ENCODE peak calls at places on chromosomes 7 and 10, in six cellular contexts. F, M, S, I, D and J are unnamed samples.

GRCh38 chr7:100370746-100371145 is 2.5 kb upstream of the PILRA start:
- DNase-seq in F (no peak), I (no peak), M (no peak), D (no peak), S (no peak), J (no peak)

GRCh38 chr10:56028299-56029132 is 332.5 kb downstream of the ZWINT start:
- DNase-seq in I (no peak), D (no peak), F (no peak), S (no peak), M (no peak), J (no peak)

GRCh38 chr10:122461367-122461728 is at the start of gene HTRA1:
- DNase-seq in D (peak; percentile 61), I (no peak), F (peak; percentile 45), M (peak; percentile 86), S (peak; percentile 64), J (no peak)

GRCh38 chr7:142537760-142538159 is 211.5 kb upstream of the PRSS1 start:
- DNase-seq in S (no peak), I (no peak), M (no peak), F (no peak), D (no peak), J (no peak)

GRCh38 chr10:82910301-82910700 is 1035.3 kb downstream of the NRG3 start:
- DNase-seq in S (no peak), I (no peak), D (no peak), F (no peak), M (no peak), J (no peak)

GRCh38 chr10:71459513-71459912 is 62.8 kb downstream of the CDH23 start:
- DNase-seq in F (no peak), M (no peak), I (no peak), D (no peak), S (no peak), J (no peak)

GRCh38 chr10:109062371-109062770 is 860.9 kb downstream of the XPNPEP1 start:
- DNase-seq in M (peak; percentile 61), F (peak; percentile 23), S (peak; percentile 70), I (no peak), D (peak; percentile 18), J (no peak)

GRCh38 chr7:70620333-70621055 is 511.4 kb upstream of the GALNT17 start:
- DNase-seq in I (no peak), S (no peak), D (no peak), F (no peak), M (no peak), J (no peak)

GRCh38 chr10:7267142-7267541 is 143.7 kb downstream of the SFMBT2 start:
- DNase-seq in D (no peak), M (no peak), F (no peak), I (no peak), S (no peak), J (no peak)

GRCh38 chr7:149010451-149010850 is 17.9 kb downstream of the PDIA4 start:
- DNase-seq in D (no peak), S (no peak), F (no peak), I (no peak), M (no peak), J (no peak)

GRCh38 chr10:4354382-4354812 is 471.6 kb upstream of the AKR1E2 start:
- DNase-seq in S (peak; percentile 76), M (peak; percentile 39), I (no peak), D (peak; percentile 36), F (peak; percentile 84), J (peak; percentile 66)

GRCh38 chr10:17685227-17685840 is 41.4 kb downstream of the STAM start:
- DNase-seq in F (no peak), I (no peak), D (no peak), M (no peak), S (no peak), J (no peak)

GRCh38 chr7:105698531-105698930 is 117.2 kb upstream of the EFCAB10 start:
- DNase-seq in F (no peak), S (no peak), D (no peak), I (no peak), M (no peak), J (no peak)

GRCh38 chr7:2985866-2986265 is 57.8 kb downstream of the CARD11 start:
- DNase-seq in I (no peak), D (no peak), F (no peak), M (no peak), S (no peak), J (no peak)
- H4K20me1 ChIP-seq in I (no peaks in the 10 kb centered on the region), D (no peaks in the 10 kb centered on the region), F (no peaks in the 10 kb centered on the region), M (no peaks in the 10 kb centered on the region), S (no peaks in the 10 kb centered on the region), J (no peaks in the 10 kb centered on the region)

GRCh38 chr7:115008465-115009114 is 86.7 kb downstream of the MDFIC start:
- DNase-seq in S (peak; percentile 76), I (peak; percentile 79), F (no peak), M (peak; percentile 85), D (peak; percentile 79), J (no peak)
- H3K27ac ChIP-seq in S (peak overlapping the region; percentile 63), I (peak overlapping the region; percentile 90), F (no peak overlapping the region), M (peak overlapping the region; percentile 31), D (peak overlapping the region; percentile 3), J (no peak overlapping the region)

GRCh38 chr7:98038731-98039130 is 48.7 kb upstream of the OCM2 start:
- DNase-seq in I (no peak), M (no peak), F (no peak), S (no peak), D (no peak), J (no peak)

DNA sequence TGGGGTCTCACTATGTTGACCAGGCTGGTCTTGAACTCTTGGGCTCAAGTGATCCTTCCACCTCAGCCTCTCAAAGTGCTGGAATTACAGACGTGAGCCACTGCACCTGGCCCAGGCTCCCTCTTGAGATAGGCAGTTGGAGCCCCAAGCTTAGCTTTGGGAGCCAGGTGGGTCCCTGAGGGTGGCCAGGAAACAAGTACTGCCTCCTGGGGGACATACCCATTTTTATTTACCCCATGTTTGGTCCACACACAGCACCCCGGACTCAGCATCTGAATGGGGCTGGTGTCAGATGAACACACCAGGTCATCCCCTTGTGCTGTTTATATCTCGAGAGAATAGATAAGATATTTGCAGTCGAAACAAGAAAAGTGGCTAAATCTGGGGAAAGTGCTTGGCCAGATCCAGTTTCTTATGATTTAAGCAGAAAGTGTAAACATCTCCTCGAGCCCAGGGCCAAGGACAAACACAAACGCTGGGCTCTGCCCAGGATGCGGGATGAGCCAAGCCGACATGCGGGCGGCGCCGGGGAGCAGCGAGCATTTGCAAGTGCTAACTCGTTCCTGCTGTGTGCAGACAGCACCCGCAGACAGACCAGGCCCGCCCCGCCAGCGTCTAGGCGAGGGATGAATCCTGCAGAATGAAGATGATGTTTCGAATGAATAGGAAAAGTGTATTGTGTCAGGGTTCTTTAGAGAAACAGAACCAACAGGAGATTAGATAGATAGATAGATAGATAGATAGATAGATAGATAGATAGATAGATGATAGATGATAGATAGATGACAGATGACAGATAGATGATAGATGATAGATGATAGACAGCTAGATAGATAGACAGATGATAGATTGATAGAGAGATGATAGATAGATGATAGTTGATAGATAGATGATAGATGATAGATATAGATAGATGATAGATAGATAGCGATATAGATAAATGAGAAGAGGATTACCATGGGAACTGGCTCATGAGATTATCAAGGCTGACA is 44.3 kb upstream of the OCM2 start:
- DNase-seq in M (peak; percentile 27), D (no peak), I (no peak), F (no peak), S (no peak), J (no peak)
- H3K9ac ChIP-seq in M (no peak overlapping the region), D (no peak overlapping the region), I (no peak overlapping the region), F (no peak overlapping the region), S (no peak overlapping the region), J (no peak overlapping the region)

GRCh38 chr7:127918130-127918529 is 113.1 kb downstream of the LRRC4 start:
- DNase-seq in D (no peak), F (no peak), I (no peak), M (no peak), S (no peak), J (no peak)
- H4K20me1 ChIP-seq in D (peaks cover 60% of the 10 kb centered on the region), F (no peaks in the 10 kb centered on the region), I (peaks cover 2% of the 10 kb centered on the region), M (no peaks in the 10 kb centered on the region), S (no peaks in the 10 kb centered on the region), J (peaks cover 4% of the 10 kb centered on the region)

DNA sequence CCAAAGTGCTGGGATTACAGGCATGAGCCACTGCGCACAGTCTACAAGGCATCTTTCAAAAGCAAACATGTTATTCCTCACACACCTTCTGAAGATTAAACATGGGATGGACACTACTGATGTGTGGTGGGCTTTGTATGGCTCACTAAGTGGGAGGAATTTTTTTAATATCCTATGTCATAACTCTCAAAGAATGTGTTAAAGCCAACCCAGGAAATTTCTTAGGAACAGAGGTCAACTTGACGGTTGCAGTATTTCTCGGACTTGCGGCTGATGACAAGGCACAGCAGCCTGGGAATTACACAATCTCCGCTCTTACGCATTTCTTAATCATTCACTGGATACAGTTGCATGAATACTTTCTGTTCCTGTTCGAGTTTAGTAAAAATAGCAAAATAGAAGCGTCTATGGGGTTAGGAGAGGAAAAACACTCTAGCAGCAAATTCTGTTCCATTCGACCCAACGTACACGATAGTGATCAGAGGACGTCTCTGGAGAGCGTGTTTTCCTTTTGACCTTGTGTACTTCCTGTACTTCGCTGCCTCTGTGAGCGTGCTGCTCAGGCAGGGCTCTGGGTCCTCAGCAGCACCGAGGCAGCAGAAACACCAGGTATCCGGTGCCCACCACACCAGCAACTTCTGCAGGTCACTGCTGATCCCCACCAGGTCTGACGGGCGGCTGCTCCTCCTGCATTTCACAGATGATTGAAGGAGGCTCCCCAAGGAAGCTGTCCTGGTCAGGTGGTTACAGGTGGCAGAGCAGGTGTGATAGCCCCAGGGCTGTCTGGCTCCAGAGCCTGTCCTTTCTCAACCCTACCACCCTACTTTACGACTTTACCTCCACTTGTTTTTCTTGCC is 26.4 kb upstream of the SRGN start:
- DNase-seq in F (peak; percentile 100), M (peak; percentile 98), S (peak; percentile 98), D (peak; percentile 100), I (no peak), J (no peak)
- H3K27ac ChIP-seq in F (peak overlapping the region; percentile 89), M (peak overlapping the region; percentile 83), S (peak overlapping the region; percentile 99), D (peak overlapping the region; percentile 100), I (no peak overlapping the region), J (peak overlapping the region; percentile 18)

GRCh38 chr10:48613015-48613414 is 8.1 kb upstream of the ARHGAP22 start:
- DNase-seq in M (peak; percentile 53), F (no peak), I (no peak), S (no peak), D (peak; percentile 20), J (no peak)

GRCh38 chr10:48616436-48616835 is 11.6 kb upstream of the ARHGAP22 start:
- DNase-seq in D (no peak), I (no peak), F (no peak), S (no peak), M (no peak), J (no peak)

GRCh38 chr10:48611133-48611532 is 6.3 kb upstream of the ARHGAP22 start:
- DNase-seq in D (no peak), S (no peak), M (no peak), I (no peak), F (no peak), J (no peak)

GRCh38 chr10:48612241-48612943 is 7.5 kb upstream of the ARHGAP22 start:
- DNase-seq in D (peak; percentile 38), S (peak; percentile 74), M (peak; percentile 71), F (peak; percentile 26), I (no peak), J (no peak)

GRCh38 chr10:48614481-48615383 is 9.9 kb upstream of the ARHGAP22 start:
- DNase-seq in D (peak; percentile 34), S (peak; percentile 50), M (peak; percentile 90), I (no peak), F (peak; percentile 50), J (no peak)
- H3K9ac ChIP-seq in D (no peak overlapping the region), S (no peak overlapping the region), M (peak overlapping the region; percentile 76), I (no peak overlapping the region), F (no peak overlapping the region), J (no peak overlapping the region)

GRCh38 chr7:12481722-12482121 is 78.1 kb upstream of the VWDE start:
- DNase-seq in S (no peak), D (no peak), M (no peak), F (no peak), I (no peak), J (no peak)
- H4K20me1 ChIP-seq in S (no peaks in the 10 kb centered on the region), D (no peaks in the 10 kb centered on the region), M (no peaks in the 10 kb centered on the region), F (no peaks in the 10 kb centered on the region), I (no peaks in the 10 kb centered on the region), J (no peaks in the 10 kb centered on the region)